ENCODE peak calls at places on chromosomes 16 and 17, in five cellular contexts. One of them, this sample, is unnamed.

GRCh38 chr17:45227101-45227591 is 5.5 kb downstream of the FMNL1 start:
- DNase-seq in breast epithelium: no peak
- DNase-seq in osteocyte: no peak
- DNase-seq in transverse colon: peak; percentile 66
- DNase-seq in mammary epithelial cell: no peak
- DNase-seq in this sample: no peak

GRCh38 chr17:77810536-77810935 is 148.0 kb upstream of the TNRC6C start:
- DNase-seq in osteocyte: no peak
- DNase-seq in mammary epithelial cell: no peak
- DNase-seq in transverse colon: peak; percentile 26
- DNase-seq in breast epithelium: no peak
- DNase-seq in this sample: peak; percentile 49

GRCh38 chr17:8581002-8581658 is 49.4 kb downstream of the MYH10 start:
- DNase-seq in transverse colon: no peak
- DNase-seq in osteocyte: no peak
- DNase-seq in breast epithelium: no peak
- DNase-seq in mammary epithelial cell: peak; percentile 85
- DNase-seq in this sample: no peak

GRCh38 chr17:550041-550398 is 164.6 kb downstream of the VPS53 start:
- DNase-seq in osteocyte: no peak
- DNase-seq in transverse colon: no peak
- DNase-seq in mammary epithelial cell: peak; percentile 66
- DNase-seq in breast epithelium: no peak
- DNase-seq in this sample: no peak

GRCh38 chr16:89410794-89411309 is 79.5 kb downstream of the ANKRD11 start:
- DNase-seq in mammary epithelial cell: peak; percentile 67
- DNase-seq in breast epithelium: peak; percentile 76
- DNase-seq in transverse colon: peak; percentile 40
- DNase-seq in osteocyte: peak; percentile 96
- DNase-seq in this sample: peak; percentile 77

GRCh38 chr16:47528431-47528830 is 67.3 kb downstream of the PHKB start:
- DNase-seq in transverse colon: no peak
- DNase-seq in breast epithelium: no peak
- DNase-seq in osteocyte: no peak
- DNase-seq in mammary epithelial cell: peak; percentile 35
- DNase-seq in this sample: no peak

GRCh38 chr17:17191346-17191792 is 14.8 kb downstream of the PLD6 start:
- DNase-seq in mammary epithelial cell: no peak
- DNase-seq in transverse colon: no peak
- DNase-seq in osteocyte: no peak
- DNase-seq in breast epithelium: no peak
- DNase-seq in this sample: no peak

GRCh38 chr16:88535181-88535856 is 34.9 kb upstream of the ZC3H18 start:
- DNase-seq in breast epithelium: no peak
- DNase-seq in transverse colon: no peak
- DNase-seq in osteocyte: no peak
- DNase-seq in mammary epithelial cell: no peak
- DNase-seq in this sample: no peak

GRCh38 chr16:84983308-84983707 is 28.0 kb downstream of the ZDHHC7 start:
- DNase-seq in transverse colon: no peak
- DNase-seq in osteocyte: no peak
- DNase-seq in breast epithelium: no peak
- DNase-seq in mammary epithelial cell: no peak
- DNase-seq in this sample: no peak

GRCh38 chr16:22813223-22813945 is 578 bp upstream of the HS3ST2 start:
- DNase-seq in breast epithelium: no peak
- DNase-seq in mammary epithelial cell: peak; percentile 93
- DNase-seq in osteocyte: no peak
- DNase-seq in transverse colon: peak; percentile 32
- DNase-seq in this sample: no peak

GRCh38 chr16:70523621-70524405 is at the start of gene SF3B3:
- DNase-seq in osteocyte: peak; percentile 86
- DNase-seq in mammary epithelial cell: peak; percentile 69
- DNase-seq in breast epithelium: peak; percentile 67
- DNase-seq in transverse colon: peak; percentile 72
- DNase-seq in this sample: peak; percentile 30

GRCh38 chr16:27314161-27314723 is 468 bp downstream of the IL4R start:
- DNase-seq in mammary epithelial cell: peak; percentile 95
- DNase-seq in breast epithelium: no peak
- DNase-seq in transverse colon: peak; percentile 70
- DNase-seq in osteocyte: no peak
- DNase-seq in this sample: peak; percentile 77

GRCh38 chr17:18129041-18129502 is 20.5 kb downstream of the MYO15A start:
- DNase-seq in mammary epithelial cell: peak; percentile 71
- DNase-seq in transverse colon: no peak
- DNase-seq in breast epithelium: peak; percentile 60
- DNase-seq in osteocyte: no peak
- DNase-seq in this sample: no peak

GRCh38 chr16:16167927-16168326 is 55.4 kb downstream of the ABCC6 start:
- DNase-seq in mammary epithelial cell: no peak
- DNase-seq in osteocyte: no peak
- DNase-seq in breast epithelium: no peak
- DNase-seq in transverse colon: no peak
- DNase-seq in this sample: no peak

GRCh38 chr17:64145751-64146417 is 15.9 kb upstream of the ERN1 start:
- DNase-seq in mammary epithelial cell: peak; percentile 98
- DNase-seq in breast epithelium: peak; percentile 97
- DNase-seq in transverse colon: peak; percentile 97
- DNase-seq in osteocyte: peak; percentile 98
- DNase-seq in this sample: peak; percentile 100

GRCh38 chr16:69382421-69382820 is 3.4 kb downstream of the TERF2 start:
- DNase-seq in mammary epithelial cell: no peak
- DNase-seq in breast epithelium: no peak
- DNase-seq in osteocyte: no peak
- DNase-seq in transverse colon: no peak
- DNase-seq in this sample: no peak

GRCh38 chr17:12973496-12974318 is 44.1 kb downstream of the ELAC2 start:
- DNase-seq in osteocyte: no peak
- DNase-seq in mammary epithelial cell: no peak
- DNase-seq in transverse colon: no peak
- DNase-seq in breast epithelium: no peak
- DNase-seq in this sample: no peak

GRCh38 chr17:28763804-28764266 is 20.0 kb downstream of the TRAF4 start:
- DNase-seq in mammary epithelial cell: peak; percentile 52
- DNase-seq in breast epithelium: peak; percentile 73
- DNase-seq in transverse colon: peak; percentile 81
- DNase-seq in osteocyte: no peak
- DNase-seq in this sample: no peak

GRCh38 chr17:42103221-42103954 is 5.1 kb upstream of the ZNF385C start:
- DNase-seq in osteocyte: no peak
- DNase-seq in mammary epithelial cell: no peak
- DNase-seq in transverse colon: no peak
- DNase-seq in breast epithelium: no peak
- DNase-seq in this sample: no peak

GRCh38 chr16:86665319-86665675 is 86.9 kb downstream of the FOXL1 start:
- DNase-seq in mammary epithelial cell: peak; percentile 80
- DNase-seq in breast epithelium: no peak
- DNase-seq in osteocyte: no peak
- DNase-seq in transverse colon: no peak
- DNase-seq in this sample: no peak

GRCh38 chr17:37133131-37133530 is 184.4 kb downstream of the AATF start:
- DNase-seq in breast epithelium: no peak
- DNase-seq in transverse colon: no peak
- DNase-seq in mammary epithelial cell: no peak
- DNase-seq in osteocyte: no peak
- DNase-seq in this sample: no peak

GRCh38 chr16:50458694-50459271 is 89.4 kb upstream of the NKD1 start:
- DNase-seq in mammary epithelial cell: no peak
- DNase-seq in transverse colon: no peak
- DNase-seq in breast epithelium: peak; percentile 15
- DNase-seq in osteocyte: no peak
- DNase-seq in this sample: no peak

DNA sequence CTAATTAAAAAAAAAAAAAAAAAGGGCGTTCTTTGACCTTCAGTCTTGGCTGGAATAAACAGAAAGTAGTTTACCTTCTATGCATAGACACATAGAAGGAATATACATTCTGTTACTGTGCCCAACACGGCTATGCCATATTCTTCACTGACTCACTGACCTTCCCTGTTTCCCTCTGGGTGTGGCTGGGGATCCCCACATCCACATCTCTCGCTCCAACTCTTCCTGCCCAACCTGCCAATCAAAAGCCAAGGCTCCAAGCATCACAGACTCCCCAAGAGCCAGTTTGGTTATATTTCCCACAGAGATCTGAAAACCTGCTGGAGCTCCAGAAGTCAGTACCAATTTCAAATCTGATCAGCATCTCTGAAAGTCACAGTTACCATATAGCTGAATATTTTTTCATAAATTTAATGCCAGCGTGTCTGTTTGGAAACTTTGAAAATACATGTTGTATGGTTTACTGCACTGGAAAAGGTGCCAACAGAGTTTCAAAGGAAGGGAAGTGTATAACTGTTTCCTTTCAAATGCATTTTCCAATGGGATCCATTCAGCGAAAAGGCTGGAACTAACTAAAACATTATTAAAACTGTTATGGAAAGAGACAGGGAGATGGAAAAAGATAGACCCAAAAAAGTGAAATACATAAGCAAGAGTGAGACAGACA is 91.8 kb downstream of the SMG6 start:
- DNase-seq in osteocyte: no peak
- DNase-seq in transverse colon: no peak
- DNase-seq in mammary epithelial cell: no peak
- DNase-seq in breast epithelium: no peak
- DNase-seq in this sample: no peak
- TF ChIP-seq CTCF in osteocyte: no peak
- TF ChIP-seq CTCF in transverse colon: no peak
- TF ChIP-seq CTCF in mammary epithelial cell: no peak
- TF ChIP-seq CTCF in breast epithelium: no peak
- TF ChIP-seq CTCF in this sample: no peak

GRCh38 chr17:81869221-81870154 is 1.6 kb downstream of the ARHGDIA start:
- DNase-seq in mammary epithelial cell: no peak
- DNase-seq in transverse colon: peak; percentile 42
- DNase-seq in breast epithelium: no peak
- DNase-seq in osteocyte: peak; percentile 90
- DNase-seq in this sample: no peak

GRCh38 chr17:81868674-81869220 is 2.4 kb downstream of the ARHGDIA start:
- DNase-seq in osteocyte: no peak
- DNase-seq in mammary epithelial cell: peak; percentile 50
- DNase-seq in transverse colon: peak; percentile 43
- DNase-seq in breast epithelium: no peak
- DNase-seq in this sample: peak; percentile 76

GRCh38 chr17:81870978-81871386 is at the start of gene ARHGDIA:
- DNase-seq in transverse colon: no peak
- DNase-seq in breast epithelium: no peak
- DNase-seq in mammary epithelial cell: no peak
- DNase-seq in osteocyte: no peak
- DNase-seq in this sample: no peak

GRCh38 chr17:81870155-81870977 is 771 bp downstream of the ARHGDIA start:
- DNase-seq in mammary epithelial cell: peak; percentile 57
- DNase-seq in transverse colon: peak; percentile 57
- DNase-seq in breast epithelium: no peak
- DNase-seq in osteocyte: no peak
- DNase-seq in this sample: no peak

GRCh38 chr17:81871387-81872120 is 417 bp upstream of the ARHGDIA start:
- DNase-seq in mammary epithelial cell: peak; percentile 82
- DNase-seq in transverse colon: peak; percentile 96
- DNase-seq in osteocyte: peak; percentile 98
- DNase-seq in breast epithelium: peak; percentile 96
- DNase-seq in this sample: peak; percentile 74
- TF ChIP-seq CTCF in mammary epithelial cell: no peak
- TF ChIP-seq CTCF in transverse colon: peak; percentile 53
- TF ChIP-seq CTCF in osteocyte: peak; percentile 34
- TF ChIP-seq CTCF in breast epithelium: peak; percentile 51
- TF ChIP-seq CTCF in this sample: peak; percentile 21

GRCh38 chr16:5756969-5757368 is 659.4 kb upstream of the EEF2KMT start:
- DNase-seq in mammary epithelial cell: no peak
- DNase-seq in breast epithelium: no peak
- DNase-seq in transverse colon: no peak
- DNase-seq in osteocyte: no peak
- DNase-seq in this sample: no peak
- TF ChIP-seq CTCF in mammary epithelial cell: no peak
- TF ChIP-seq CTCF in breast epithelium: no peak
- TF ChIP-seq CTCF in transverse colon: no peak
- TF ChIP-seq CTCF in osteocyte: no peak
- TF ChIP-seq CTCF in this sample: no peak

DNA sequence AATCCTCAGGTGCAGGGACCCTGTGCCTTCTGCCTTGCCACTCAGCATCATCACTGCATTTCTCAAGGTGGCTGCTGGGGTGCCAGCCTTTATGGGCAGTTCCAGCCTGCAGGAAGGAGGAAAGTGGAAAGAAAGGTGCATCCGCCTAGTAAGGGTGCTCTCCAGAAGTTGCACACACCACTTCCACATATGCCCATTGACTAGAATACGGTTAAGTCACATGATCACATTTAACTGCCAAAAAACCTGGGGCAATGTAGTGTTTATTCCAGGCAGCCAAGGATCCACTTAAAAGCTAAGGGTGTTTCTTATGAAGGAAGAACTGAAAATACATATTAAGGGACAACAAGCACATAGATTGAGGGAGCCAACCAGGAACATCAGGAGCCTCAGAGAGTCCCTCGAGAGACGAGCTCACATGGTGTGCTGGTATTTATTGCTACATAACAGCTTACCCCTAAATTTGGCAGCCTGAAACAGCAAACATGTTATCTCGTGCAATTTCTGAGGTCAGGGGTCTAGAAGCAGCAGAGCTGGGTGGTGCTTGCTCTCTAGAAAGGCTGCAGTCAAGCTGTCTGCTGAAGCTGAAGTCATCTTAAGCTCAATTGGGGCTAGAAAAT is 52.0 kb upstream of the MMP2 start:
- DNase-seq in breast epithelium: no peak
- DNase-seq in transverse colon: no peak
- DNase-seq in osteocyte: no peak
- DNase-seq in mammary epithelial cell: no peak
- DNase-seq in this sample: no peak
- TF ChIP-seq CTCF in breast epithelium: no peak
- TF ChIP-seq CTCF in transverse colon: no peak
- TF ChIP-seq CTCF in osteocyte: no peak
- TF ChIP-seq CTCF in mammary epithelial cell: no peak
- TF ChIP-seq CTCF in this sample: no peak

GRCh38 chr16:1141201-1141600 is 11.7 kb upstream of the CACNA1H start:
- DNase-seq in breast epithelium: no peak
- DNase-seq in transverse colon: no peak
- DNase-seq in mammary epithelial cell: no peak
- DNase-seq in osteocyte: no peak
- DNase-seq in this sample: no peak

GRCh38 chr16:1143761-1144450 is 9.0 kb upstream of the CACNA1H start:
- DNase-seq in mammary epithelial cell: no peak
- DNase-seq in osteocyte: no peak
- DNase-seq in breast epithelium: no peak
- DNase-seq in transverse colon: no peak
- DNase-seq in this sample: no peak

GRCh38 chr16:1141716-1142115 is 11.2 kb upstream of the CACNA1H start:
- DNase-seq in transverse colon: no peak
- DNase-seq in breast epithelium: no peak
- DNase-seq in mammary epithelial cell: no peak
- DNase-seq in osteocyte: no peak
- DNase-seq in this sample: no peak

GRCh38 chr16:1144476-1145382 is 8.2 kb upstream of the CACNA1H start:
- DNase-seq in breast epithelium: no peak
- DNase-seq in osteocyte: no peak
- DNase-seq in transverse colon: no peak
- DNase-seq in mammary epithelial cell: no peak
- DNase-seq in this sample: no peak

DNA sequence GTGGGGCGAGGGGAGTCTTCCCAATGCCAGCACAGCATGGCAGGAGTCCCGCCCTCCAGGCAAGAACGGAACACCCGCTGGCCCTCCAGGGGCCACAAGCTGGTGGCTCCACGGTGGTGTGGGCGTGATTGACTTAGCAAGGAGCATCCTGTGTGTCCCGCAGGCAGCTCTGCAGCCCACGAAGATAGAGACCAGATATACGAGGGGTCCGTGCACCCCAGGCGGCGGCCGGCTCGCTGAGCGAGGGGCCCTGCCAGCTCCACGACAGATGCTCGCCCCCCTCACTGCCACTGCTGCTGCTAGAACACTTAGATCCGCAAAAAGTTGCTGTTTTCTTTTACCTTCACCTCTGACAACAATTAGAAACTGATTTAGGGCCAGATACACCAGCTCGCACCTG is 10.0 kb upstream of the CACNA1H start:
- DNase-seq in osteocyte: no peak
- DNase-seq in mammary epithelial cell: no peak
- DNase-seq in breast epithelium: no peak
- DNase-seq in transverse colon: no peak
- DNase-seq in this sample: no peak
- TF ChIP-seq CTCF in osteocyte: no peak
- TF ChIP-seq CTCF in mammary epithelial cell: no peak
- TF ChIP-seq CTCF in breast epithelium: no peak
- TF ChIP-seq CTCF in transverse colon: no peak
- TF ChIP-seq CTCF in this sample: no peak